ENCODE peak calls at places on chromosomes 2 and 18, in seven cellular contexts. L, P, S, K, R, C and U are unnamed samples.
A peak's percentile ranks its signal among the peaks of the same experiment; 100 is the strongest.

GRCh38 chr2:51219468-51219867 is 187.5 kb upstream of the NRXN1 start:
- DNase-seq in L (no peak), P (no peak), S (peak; percentile 41), K (peak; percentile 76), R (no peak), C (no peak), U (no peak)

GRCh38 chr18:42185486-42185885 is 230.5 kb downstream of the PIK3C3 start:
- DNase-seq in L (no peak), P (no peak), S (no peak), K (no peak), R (no peak), C (no peak), U (no peak)

GRCh38 chr18:50193796-50194622 is 938 bp downstream of the MYO5B start:
- DNase-seq in L (no peak), P (peak; percentile 11), S (peak; percentile 30), K (no peak), R (peak; percentile 64), C (peak; percentile 21), U (peak; percentile 39)

GRCh38 chr2:145123606-145124005 is 603.7 kb upstream of the ZEB2 start:
- DNase-seq in L (peak; percentile 89), P (no peak), S (no peak), K (peak; percentile 33), R (no peak), C (no peak), U (no peak)

GRCh38 chr2:96962567-96963203 is 23.7 kb downstream of the FAM178B start:
- DNase-seq in L (no peak), P (no peak), S (no peak), K (no peak), R (no peak), C (no peak), U (no peak)

GRCh38 chr2:188551671-188552070 is 260.0 kb downstream of the GULP1 start:
- DNase-seq in L (no peak), P (no peak), S (no peak), K (no peak), R (no peak), C (no peak), U (no peak)

GRCh38 chr18:32026491-32027086 is 8.0 kb downstream of the RNF125 start:
- DNase-seq in L (no peak), P (no peak), S (no peak), K (no peak), R (no peak), C (no peak), U (no peak)

GRCh38 chr2:167331636-167332232 is 443.5 kb downstream of the XIRP2 start:
- DNase-seq in L (no peak), P (peak; percentile 70), S (no peak), K (no peak), R (peak; percentile 85), C (peak; percentile 96), U (peak; percentile 85)

GRCh38 chr2:161982548-161982947 is 91.5 kb downstream of the DPP4 start:
- DNase-seq in L (no peak), P (no peak), S (no peak), K (no peak), R (no peak), C (no peak), U (no peak)

GRCh38 chr2:67037655-67038054 is 359.5 kb upstream of the ETAA1 start:
- DNase-seq in L (no peak), P (no peak), S (no peak), K (no peak), R (no peak), C (no peak), U (no peak)

GRCh38 chr2:201618744-201619654 is 24.3 kb downstream of the TMEM237 start:
- DNase-seq in L (no peak), P (no peak), S (peak; percentile 81), K (peak; percentile 50), R (no peak), C (no peak), U (peak; percentile 56)

GRCh38 chr2:108965540-108966299 is 23.3 kb downstream of the EDAR start:
- DNase-seq in L (no peak), P (no peak), S (no peak), K (no peak), R (no peak), C (peak; percentile 79), U (no peak)

GRCh38 chr2:112648081-112648480 is 2.3 kb downstream of the SLC20A1 start:
- DNase-seq in L (no peak), P (no peak), S (no peak), K (no peak), R (no peak), C (no peak), U (no peak)

GRCh38 chr2:120100627-120101026 is 87.8 kb downstream of the EPB41L5 start:
- DNase-seq in L (no peak), P (no peak), S (no peak), K (no peak), R (no peak), C (no peak), U (no peak)

GRCh38 chr2:20225294-20226151 is 593 bp upstream of the SDC1 start:
- DNase-seq in L (peak; percentile 57), P (peak; percentile 77), S (peak; percentile 56), K (peak; percentile 50), R (peak; percentile 87), C (peak; percentile 76), U (peak; percentile 84)

GRCh38 chr2:180412224-180412623 is 405.1 kb upstream of the CWC22 start:
- DNase-seq in L (no peak), P (no peak), S (no peak), K (no peak), R (no peak), C (no peak), U (no peak)

GRCh38 chr18:46283895-46284295 is 179.7 kb downstream of the HAUS1 start:
- DNase-seq in L (no peak), P (no peak), S (no peak), K (no peak), R (no peak), C (peak; percentile 95), U (peak; percentile 81)

GRCh38 chr2:219557791-219558785 is 13.3 kb downstream of the OBSL1 start:
- DNase-seq in L (no peak), P (no peak), S (no peak), K (no peak), R (no peak), C (no peak), U (no peak)

GRCh38 chr2:10717630-10718029 is 3.8 kb upstream of the ATP6V1C2 start:
- DNase-seq in L (no peak), P (no peak), S (peak; percentile 34), K (peak; percentile 61), R (no peak), C (no peak), U (no peak)

DNA sequence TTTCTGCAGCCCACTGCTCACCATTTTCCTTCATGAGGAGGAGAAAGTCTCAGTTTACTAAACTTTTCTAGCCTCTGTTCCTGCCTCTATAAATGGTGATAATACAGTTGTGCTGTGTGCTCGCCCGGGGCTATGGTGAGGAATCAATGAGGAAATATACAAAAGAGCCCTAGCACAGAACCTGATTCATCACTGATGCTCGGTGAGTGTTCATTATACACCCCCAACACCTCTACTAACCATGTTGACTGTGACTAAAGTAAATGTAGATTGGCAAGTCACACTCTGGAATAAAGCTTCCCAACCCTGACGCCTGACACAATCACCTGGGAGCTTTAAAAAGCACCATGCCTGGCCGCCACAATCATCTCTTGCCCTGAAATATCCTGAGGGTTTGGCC is 118.8 kb upstream of the CYP1B1 start:
- DNase-seq in L (no peak), P (no peak), S (peak; percentile 59), K (no peak), R (no peak), C (no peak), U (no peak)
- H2BK5ac ChIP-seq in L (no peak overlapping the region), P (no peak overlapping the region), S (no peak overlapping the region), K (no peak overlapping the region), R (no peak overlapping the region), C (no peak overlapping the region), U (no peak overlapping the region)

DNA sequence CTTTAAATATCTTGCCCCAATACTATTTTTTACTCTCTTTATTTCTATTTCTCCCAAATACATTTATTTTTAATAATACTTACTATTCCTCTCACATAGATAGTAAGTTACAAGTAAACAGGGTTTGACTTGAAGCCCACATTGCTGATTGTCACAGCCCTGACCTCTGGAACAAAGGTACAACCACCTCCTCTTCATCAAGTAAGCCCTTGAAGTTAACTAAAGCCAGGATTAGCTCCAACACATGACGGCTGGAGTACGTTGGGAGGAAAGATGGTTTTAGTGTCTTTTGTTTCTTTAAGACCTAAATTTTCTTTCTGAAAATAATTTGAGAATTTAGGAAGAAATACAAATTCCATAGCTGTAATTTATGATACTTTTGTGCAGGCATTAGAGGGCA is 951 bp downstream of the MYOM1 start:
- DNase-seq in L (no peak), P (no peak), S (no peak), K (no peak), R (no peak), C (no peak), U (no peak)
- H3K4me2 ChIP-seq in L (no peak overlapping the region), P (no peak overlapping the region), S (no peak overlapping the region), K (no peak overlapping the region), R (no peak overlapping the region), C (no peak overlapping the region), U (no peak overlapping the region)

GRCh38 chr2:178819992-178820391 is 12.8 kb upstream of the TTN start:
- DNase-seq in L (no peak), P (no peak), S (no peak), K (no peak), R (no peak), C (no peak), U (no peak)
- H2BK5ac ChIP-seq in L (no peak overlapping the region), P (no peak overlapping the region), S (no peak overlapping the region), K (no peak overlapping the region), R (no peak overlapping the region), C (no peak overlapping the region), U (no peak overlapping the region)

DNA sequence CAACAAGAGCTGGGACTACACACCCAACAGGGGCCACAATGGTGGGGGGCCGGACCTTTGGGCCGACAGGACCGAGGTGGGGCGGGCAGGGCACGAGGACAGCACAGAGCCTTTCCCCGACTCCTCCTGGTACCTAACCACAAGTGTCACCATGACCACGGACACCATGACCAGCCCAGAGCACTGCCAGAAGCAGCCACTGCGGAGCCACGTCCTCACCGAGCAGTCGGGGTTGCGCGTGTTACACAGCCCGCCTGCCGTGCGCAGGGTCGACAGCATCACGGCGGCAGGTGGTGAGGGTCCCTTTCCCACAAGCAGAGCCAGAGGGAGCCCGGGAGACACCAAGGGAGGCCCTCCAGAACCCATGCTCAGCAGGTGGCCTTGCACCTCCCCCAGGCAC is 119.5 kb downstream of the MTCL1 start:
- DNase-seq in L (no peak), P (no peak), S (no peak), K (no peak), R (no peak), C (no peak), U (no peak)
- H3K4me2 ChIP-seq in L (no peak overlapping the region), P (no peak overlapping the region), S (no peak overlapping the region), K (no peak overlapping the region), R (no peak overlapping the region), C (no peak overlapping the region), U (no peak overlapping the region)

GRCh38 chr2:239687441-239687840 is 286.6 kb upstream of the HDAC4 start:
- DNase-seq in L (no peak), P (no peak), S (no peak), K (no peak), R (no peak), C (no peak), U (no peak)
- H2BK5ac ChIP-seq in L (no peak overlapping the region), P (no peak overlapping the region), S (no peak overlapping the region), K (no peak overlapping the region), R (no peak overlapping the region), C (no peak overlapping the region), U (no peak overlapping the region)

GRCh38 chr2:236167297-236168109 is 683 bp downstream of the GBX2 start:
- DNase-seq in L (peak; percentile 42), P (peak; percentile 61), S (peak; percentile 46), K (peak; percentile 42), R (peak; percentile 73), C (peak; percentile 68), U (no peak)
- H3K4me2 ChIP-seq in L (peak overlapping the region; percentile 96), P (peak overlapping the region; percentile 97), S (peak overlapping the region; percentile 68), K (peak overlapping the region; percentile 72), R (peak overlapping the region; percentile 83), C (peak overlapping the region; percentile 42), U (peak overlapping the region; percentile 64)